ENCODE peak calls at places on chromosomes 4 and X, in ten cellular contexts. O, W, M, P, N, B, S, Y, A and H are unnamed samples.

GRCh38 chr4:11149612-11150259 is 279.0 kb downstream of the HS3ST1 start:
- DNase-seq in O (no peak), W (no peak), M (peak), P (no peak), N (no peak), B (no peak), S (no peak), Y (no peak), A (peak), H (no peak)

GRCh38 chrX:43655961-43656494 is at the start of gene MAOA:
- DNase-seq in O (no peak), W (peak), M (peak), P (peak), N (no peak), B (no peak), S (no peak), Y (peak), A (peak), H (peak)

GRCh38 chr4:177907736-177908424 is 465.6 kb upstream of the AGA start:
- DNase-seq in O (no peak), W (no peak), M (peak), P (peak), N (no peak), B (no peak), S (no peak), Y (no peak), A (no peak), H (no peak)

GRCh38 chrX:147828719-147829118 is 83.0 kb upstream of the FMR1 start:
- DNase-seq in O (no peak), W (no peak), M (no peak), P (no peak), N (no peak), B (no peak), S (no peak), Y (no peak), A (no peak), H (no peak)

GRCh38 chrX:34130980-34131744 is 952 bp downstream of the FAM47A start:
- DNase-seq in O (no peak), W (no peak), M (no peak), P (no peak), N (no peak), B (no peak), S (no peak), Y (no peak), A (no peak), H (no peak)

GRCh38 chrX:80828232-80828631 is 18.6 kb upstream of the BRWD3 start:
- DNase-seq in O (no peak), W (no peak), M (no peak), P (no peak), N (no peak), B (no peak), S (no peak), Y (no peak), A (no peak), H (no peak)

GRCh38 chrX:40105791-40106676 is 8.3 kb upstream of the BCOR start:
- DNase-seq in O (peak), W (no peak), M (peak), P (peak), N (peak), B (peak), S (peak), Y (peak), A (peak), H (peak)

GRCh38 chrX:32480019-32480418 is 731.3 kb downstream of the DMD start:
- DNase-seq in O (no peak), W (no peak), M (no peak), P (peak), N (no peak), B (no peak), S (no peak), Y (no peak), A (no peak), H (no peak)